ENCODE peak calls at places on chromosomes 2 and 18, in six cellular contexts. One of them, this sample, is unnamed.

GRCh38 chr2:232309592-232309991 is 69.0 kb upstream of the ALPP start:
- DNase-seq in left ventricle myocardium superior: no peak
- DNase-seq in NCI-H460: no peak
- DNase-seq in cerebellar cortex: no peak
- DNase-seq in hypothalamus: no peak
- DNase-seq in T-helper 17 cell: no peak
- DNase-seq in this sample: no peak

GRCh38 chr2:43136011-43136799 is 90.2 kb downstream of the ZFP36L2 start:
- DNase-seq in left ventricle myocardium superior: no peak
- DNase-seq in NCI-H460: no peak
- DNase-seq in cerebellar cortex: no peak
- DNase-seq in hypothalamus: no peak
- DNase-seq in T-helper 17 cell: no peak
- DNase-seq in this sample: no peak

GRCh38 chr2:189178726-189179606 is 595 bp downstream of the COL5A2 start:
- DNase-seq in left ventricle myocardium superior: no peak
- DNase-seq in NCI-H460: peak; percentile 55
- DNase-seq in cerebellar cortex: no peak
- DNase-seq in hypothalamus: no peak
- DNase-seq in T-helper 17 cell: no peak
- DNase-seq in this sample: peak; percentile 85

GRCh38 chr2:33380661-33381183 is 95.7 kb upstream of the RASGRP3 start:
- DNase-seq in left ventricle myocardium superior: no peak
- DNase-seq in NCI-H460: no peak
- DNase-seq in cerebellar cortex: no peak
- DNase-seq in hypothalamus: no peak
- DNase-seq in T-helper 17 cell: no peak
- DNase-seq in this sample: peak; percentile 40

GRCh38 chr2:27152796-27153464 is 4.1 kb downstream of the TCF23 start:
- DNase-seq in left ventricle myocardium superior: no peak
- DNase-seq in NCI-H460: no peak
- DNase-seq in cerebellar cortex: no peak
- DNase-seq in hypothalamus: no peak
- DNase-seq in T-helper 17 cell: no peak
- DNase-seq in this sample: no peak

GRCh38 chr2:38702413-38702812 is 36.5 kb downstream of the GALM start:
- DNase-seq in left ventricle myocardium superior: no peak
- DNase-seq in NCI-H460: no peak
- DNase-seq in cerebellar cortex: no peak
- DNase-seq in hypothalamus: no peak
- DNase-seq in T-helper 17 cell: no peak
- DNase-seq in this sample: no peak

GRCh38 chr18:74507120-74507881 is 11.1 kb downstream of the CNDP2 start:
- DNase-seq in left ventricle myocardium superior: no peak
- DNase-seq in NCI-H460: no peak
- DNase-seq in cerebellar cortex: no peak
- DNase-seq in hypothalamus: no peak
- DNase-seq in T-helper 17 cell: no peak
- DNase-seq in this sample: no peak

GRCh38 chr18:32420084-32420483 is 50.6 kb downstream of the GAREM1 start:
- DNase-seq in left ventricle myocardium superior: no peak
- DNase-seq in NCI-H460: no peak
- DNase-seq in cerebellar cortex: no peak
- DNase-seq in hypothalamus: no peak
- DNase-seq in T-helper 17 cell: no peak
- DNase-seq in this sample: peak; percentile 27

This sample was measured in lung microvascular endothelial cell.